ENCODE peak calls at places on chromosome 17, in seven cellular contexts. K, E, Y, P, S, T and C are unnamed samples.

GRCh38 chr17:47072881-47073280 is 93.8 kb upstream of the RPRML start:
- DNase-seq in K (no peak), E (no peak), Y (no peak), P (no peak), S (peak; percentile 23), T (no peak), C (no peak)

GRCh38 chr17:62735027-62735651 is 73.0 kb downstream of the MARCHF10 start:
- DNase-seq in K (no peak), E (no peak), Y (no peak), P (no peak), S (no peak), T (no peak), C (no peak)

GRCh38 chr17:82424001-82424862 is 5.8 kb upstream of the OGFOD3 start:
- DNase-seq in K (peak; percentile 42), E (peak; percentile 55), Y (peak; percentile 23), P (no peak), S (peak; percentile 49), T (peak; percentile 23), C (no peak)

GRCh38 chr17:17993852-17994251 is 21.2 kb downstream of the DRC3 start:
- DNase-seq in K (no peak), E (no peak), Y (no peak), P (no peak), S (no peak), T (no peak), C (no peak)

GRCh38 chr17:50165867-50166517 is at the start of gene SGCA:
- DNase-seq in K (no peak), E (no peak), Y (no peak), P (no peak), S (no peak), T (no peak), C (no peak)

GRCh38 chr17:42522798-42523278 is 13.2 kb upstream of the NAGLU start:
- DNase-seq in K (no peak), E (no peak), Y (no peak), P (no peak), S (no peak), T (no peak), C (no peak)

GRCh38 chr17:2468270-2468669 is 43.4 kb downstream of the METTL16 start:
- DNase-seq in K (no peak), E (no peak), Y (no peak), P (no peak), S (peak; percentile 33), T (no peak), C (no peak)

GRCh38 chr17:12047977-12048376 is 27.3 kb downstream of the MAP2K4 start:
- DNase-seq in K (no peak), E (no peak), Y (peak; percentile 53), P (no peak), S (peak; percentile 40), T (peak; percentile 21), C (no peak)

GRCh38 chr17:35912942-35913341 is 17.6 kb downstream of the RDM1 start:
- DNase-seq in K (no peak), E (no peak), Y (no peak), P (no peak), S (no peak), T (no peak), C (no peak)

GRCh38 chr17:6915620-6916019 is 80.2 kb upstream of the ALOX12 start:
- DNase-seq in K (no peak), E (no peak), Y (no peak), P (no peak), S (no peak), T (no peak), C (no peak)

GRCh38 chr17:50295021-50295420 is 20.8 kb downstream of the TMEM92 start:
- DNase-seq in K (no peak), E (no peak), Y (no peak), P (no peak), S (no peak), T (no peak), C (no peak)

GRCh38 chr17:53227514-53227913 is 595.2 kb upstream of the KIF2B start:
- DNase-seq in K (no peak), E (no peak), Y (no peak), P (no peak), S (no peak), T (no peak), C (no peak)

GRCh38 chr17:12395733-12396354 is 269.8 kb upstream of the MYOCD start:
- DNase-seq in K (peak; percentile 31), E (peak; percentile 59), Y (peak; percentile 35), P (no peak), S (peak; percentile 52), T (peak; percentile 5), C (peak; percentile 14)

GRCh38 chr17:17729620-17730249 is 48.5 kb downstream of the RAI1 start:
- DNase-seq in K (peak; percentile 57), E (peak; percentile 39), Y (no peak), P (peak; percentile 48), S (no peak), T (no peak), C (no peak)

GRCh38 chr17:48621410-48622387 is 4.5 kb downstream of the HOXB9 start:
- DNase-seq in K (peak; percentile 52), E (no peak), Y (no peak), P (no peak), S (no peak), T (no peak), C (no peak)